ENCODE peak calls at places on chromosome 21, in ten cellular contexts. M is upper lobe of right lung; N is CD4-positive, alpha-beta memory T cell; C is mesendoderm; G is CD8-positive, alpha-beta memory T cell; J is BE2C; K is cardiac muscle cell; A is GM23338; V is tibial nerve; S is ascending aorta. H is an unnamed sample.

GRCh38 chr21:39518055-39518844 is 66.5 kb downstream of the SH3BGR start:
- DNase-seq in M (no peak), N (peak; percentile 46), C (peak; percentile 89), G (peak; percentile 7), J (peak; percentile 68), K (peak; percentile 57), A (peak; percentile 96), V (peak; percentile 23), S (no peak), H (peak; percentile 71)

GRCh38 chr21:37758997-37759396 is 157.3 kb downstream of the KCNJ6 start:
- DNase-seq in M (peak; percentile 72), N (no peak), C (peak; percentile 74), G (no peak), J (peak; percentile 27), K (peak; percentile 47), A (peak; percentile 86), V (no peak), S (no peak), H (no peak)

GRCh38 chr21:33943293-33943692 is 27.7 kb upstream of the ATP5PO start:
- DNase-seq in M (no peak), N (no peak), C (no peak), G (no peak), J (no peak), K (no peak), A (no peak), V (no peak), S (no peak), H (no peak)

GRCh38 chr21:35150562-35151226 is 101.6 kb upstream of the RUNX1 start:
- DNase-seq in M (no peak), N (no peak), C (peak; percentile 60), G (no peak), J (no peak), K (peak; percentile 63), A (no peak), V (no peak), S (no peak), H (no peak)

GRCh38 chr21:33866851-33867250 is 48.8 kb downstream of the ATP5PO start:
- DNase-seq in M (no peak), N (no peak), C (no peak), G (no peak), J (no peak), K (no peak), A (no peak), V (no peak), S (no peak), H (no peak)

GRCh38 chr21:25887166-25887565 is 152.4 kb downstream of the GABPA start:
- DNase-seq in M (no peak), N (no peak), C (peak; percentile 51), G (no peak), J (no peak), K (peak; percentile 24), A (peak; percentile 59), V (no peak), S (no peak), H (no peak)

GRCh38 chr21:37557261-37557950 is 190.8 kb downstream of the DYRK1A start:
- DNase-seq in M (no peak), N (no peak), C (peak; percentile 19), G (no peak), J (no peak), K (no peak), A (no peak), V (no peak), S (no peak), H (no peak)

GRCh38 chr21:33855190-33855589 is 60.4 kb downstream of the ATP5PO start:
- DNase-seq in M (no peak), N (no peak), C (peak; percentile 45), G (no peak), J (no peak), K (no peak), A (peak; percentile 58), V (no peak), S (no peak), H (no peak)

GRCh38 chr21:15204140-15204774 is 139.5 kb upstream of the NRIP1 start:
- DNase-seq in M (no peak), N (no peak), C (no peak), G (no peak), J (no peak), K (no peak), A (no peak), V (no peak), S (no peak), H (no peak)

GRCh38 chr21:32456497-32456918 is 44.0 kb downstream of the EVA1C start:
- DNase-seq in M (no peak), N (no peak), C (no peak), G (no peak), J (no peak), K (peak; percentile 72), A (no peak), V (peak; percentile 43), S (no peak), H (no peak)

GRCh38 chr21:32698971-32699693 is 28.7 kb downstream of the SYNJ1 start:
- DNase-seq in M (no peak), N (no peak), C (peak; percentile 15), G (no peak), J (peak; percentile 21), K (peak; percentile 18), A (no peak), V (no peak), S (no peak), H (no peak)

GRCh38 chr21:35860181-35860869 is 200.0 kb downstream of the SETD4 start:
- DNase-seq in M (no peak), N (no peak), C (no peak), G (no peak), J (no peak), K (no peak), A (no peak), V (no peak), S (no peak), H (no peak)

GRCh38 chr21:35548904-35549615 is 500.0 kb upstream of the RUNX1 start:
- DNase-seq in M (no peak), N (no peak), C (no peak), G (no peak), J (no peak), K (no peak), A (no peak), V (no peak), S (no peak), H (no peak)

GRCh38 chr21:32994305-32994704 is 31.4 kb upstream of the OLIG2 start:
- DNase-seq in M (no peak), N (no peak), C (peak; percentile 22), G (no peak), J (no peak), K (peak; percentile 43), A (peak; percentile 57), V (no peak), S (no peak), H (no peak)

GRCh38 chr21:28016571-28016970 is 976.1 kb downstream of the LTN1 start:
- DNase-seq in M (no peak), N (no peak), C (peak; percentile 5), G (no peak), J (no peak), K (peak; percentile 49), A (no peak), V (no peak), S (no peak), H (no peak)

GRCh38 chr21:24693779-24694178 is 913.5 kb downstream of the MRPL39 start:
- DNase-seq in M (no peak), N (no peak), C (peak; percentile 25), G (no peak), J (no peak), K (no peak), A (no peak), V (no peak), S (no peak), H (no peak)
- H3K4me3 ChIP-seq in M (no peak overlapping the region), N (no peak overlapping the region), C (no peak overlapping the region), G (no peak overlapping the region), J (no peak overlapping the region), K (no peak overlapping the region), A (no peak overlapping the region), V (no peak overlapping the region), S (no peak overlapping the region), H (no peak overlapping the region)

DNA sequence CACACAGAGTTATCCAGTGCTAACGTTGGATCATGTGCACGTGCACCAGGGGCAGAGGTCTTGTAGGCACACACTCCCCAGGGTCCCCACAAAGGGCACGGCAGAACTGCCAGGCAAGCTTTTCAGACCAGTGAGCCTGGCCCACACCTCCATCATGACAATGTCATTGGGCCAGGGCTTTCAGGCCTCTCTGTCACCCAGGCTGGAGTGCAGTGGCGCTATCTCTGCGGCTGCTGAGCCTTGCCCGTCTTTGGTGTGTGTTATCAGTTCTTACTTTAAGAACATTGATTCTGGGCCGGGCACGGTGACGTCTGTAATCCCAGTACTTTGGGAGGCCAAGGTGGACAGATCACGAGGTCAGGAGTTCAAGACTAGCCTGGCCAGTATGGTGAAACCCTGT is 44.2 kb downstream of the PKNOX1 start:
- DNase-seq in M (peak; percentile 27), N (no peak), C (no peak), G (no peak), J (no peak), K (no peak), A (no peak), V (no peak), S (no peak), H (no peak)
- H3K4me1 ChIP-seq in M (no peaks in the 10 kb centered on the region), N (no peaks in the 10 kb centered on the region), C (no peaks in the 10 kb centered on the region), G (no peaks in the 10 kb centered on the region), J (peaks cover 6% of the 10 kb centered on the region), K (no peaks in the 10 kb centered on the region), A (no peaks in the 10 kb centered on the region), V (no peaks in the 10 kb centered on the region), S (no peaks in the 10 kb centered on the region), H (no peaks in the 10 kb centered on the region)

GRCh38 chr21:8989261-8989882 is 1532.0 kb upstream of the TPTE start:
- DNase-seq in M (no peak), N (no peak), C (no peak), G (no peak), J (peak; percentile 64), K (no peak), A (peak; percentile 86), V (no peak), S (no peak), H (no peak)

GRCh38 chr21:8989883-8990325 is 1531.5 kb upstream of the TPTE start:
- DNase-seq in M (no peak), N (no peak), C (no peak), G (no peak), J (peak; percentile 70), K (no peak), A (peak; percentile 88), V (no peak), S (no peak), H (no peak)

GRCh38 chr21:8991968-8992621 is 1529.3 kb upstream of the TPTE start:
- DNase-seq in M (no peak), N (no peak), C (no peak), G (no peak), J (peak; percentile 73), K (no peak), A (no peak), V (no peak), S (no peak), H (no peak)

GRCh38 chr21:8991088-8991907 is 1530.1 kb upstream of the TPTE start:
- DNase-seq in M (no peak), N (no peak), C (no peak), G (no peak), J (peak; percentile 79), K (no peak), A (peak; percentile 76), V (no peak), S (no peak), H (no peak)

GRCh38 chr21:8990326-8991087 is 1530.9 kb upstream of the TPTE start:
- DNase-seq in M (no peak), N (no peak), C (no peak), G (no peak), J (peak; percentile 55), K (no peak), A (peak; percentile 80), V (no peak), S (no peak), H (no peak)
- H3K36me3 ChIP-seq in M (no peaks in the 10 kb centered on the region), N (no peaks in the 10 kb centered on the region), C (no peaks in the 10 kb centered on the region), G (no peaks in the 10 kb centered on the region), J (no peaks in the 10 kb centered on the region), K (no peaks in the 10 kb centered on the region), A (no peaks in the 10 kb centered on the region), V (no peaks in the 10 kb centered on the region), S (no peaks in the 10 kb centered on the region), H (no peaks in the 10 kb centered on the region)

GRCh38 chr21:19458295-19458694 is 1054.7 kb upstream of the TMPRSS15 start:
- DNase-seq in M (no peak), N (no peak), C (no peak), G (no peak), J (no peak), K (no peak), A (no peak), V (no peak), S (no peak), H (no peak)
- H3K4me3 ChIP-seq in M (no peak overlapping the region), N (no peak overlapping the region), C (no peak overlapping the region), G (no peak overlapping the region), J (no peak overlapping the region), K (no peak overlapping the region), A (no peak overlapping the region), V (no peak overlapping the region), S (no peak overlapping the region), H (no peak overlapping the region)